ENCODE peak calls at places on chromosomes 4 and X, in nine cellular contexts. D, U, F, H, N, J, C, B and W are unnamed samples.

GRCh38 chrX:74286950-74287349 is 17.0 kb upstream of the ZCCHC13 start:
- DNase-seq in N (no peak), D (no peak), F (no peak), U (no peak), H (peak; percentile 47), C (no peak), J (no peak), B (no peak), W (no peak)

GRCh38 chr4:139484861-139485311 is 31.0 kb downstream of the RAB33B start:
- DNase-seq in J (peak; percentile 77), U (no peak), H (no peak), N (no peak), C (no peak), B (no peak), D (no peak), F (no peak), W (no peak)

GRCh38 chr4:65007841-65008439 is 598.7 kb upstream of the TECRL start:
- DNase-seq in H (no peak), F (no peak), U (no peak), B (no peak), N (no peak), J (peak; percentile 26), C (no peak), D (no peak), W (no peak)

GRCh38 chr4:6290256-6290655 is 20.6 kb downstream of the WFS1 start:
- DNase-seq in B (no peak), H (no peak), F (no peak), U (no peak), D (no peak), N (no peak), J (no peak), C (no peak), W (no peak)

GRCh38 chr4:61309616-61310015 is 109.5 kb downstream of the ADGRL3 start:
- DNase-seq in H (no peak), D (no peak), C (no peak), U (no peak), N (no peak), F (no peak), B (no peak), J (no peak), W (no peak)

GRCh38 chrX:29890646-29891200 is 324.6 kb upstream of the MAGEB2 start:
- DNase-seq in N (no peak), C (no peak), D (no peak), U (no peak), B (no peak), J (no peak), F (no peak), H (no peak), W (no peak)

GRCh38 chr4:147526272-147526654 is 45.4 kb downstream of the EDNRA start:
- DNase-seq in J (no peak), D (no peak), U (no peak), F (no peak), C (no peak), N (no peak), H (no peak), B (no peak), W (no peak)

GRCh38 chrX:40809210-40809609 is 73.9 kb upstream of the MED14 start:
- DNase-seq in D (no peak), F (no peak), H (no peak), B (no peak), U (no peak), N (no peak), J (no peak), C (no peak), W (peak; percentile 48)

GRCh38 chr4:31667701-31668100 is 947.5 kb downstream of the PCDH7 start:
- DNase-seq in H (no peak), D (no peak), U (no peak), B (no peak), F (no peak), N (no peak), J (no peak), C (no peak), W (no peak)

GRCh38 chrX:119677654-119677981 is 15.3 kb downstream of the SEPTIN6 start:
- DNase-seq in D (no peak), F (no peak), U (no peak), B (no peak), J (no peak), H (no peak), C (no peak), N (no peak), W (no peak)

GRCh38 chr4:74608151-74608949 is 163.4 kb downstream of the AREG start:
- DNase-seq in C (no peak), F (no peak), N (no peak), B (no peak), J (peak; percentile 46), H (no peak), U (no peak), D (no peak), W (no peak)

GRCh38 chrX:100368167-100368566 is 41.9 kb downstream of the PCDH19 start:
- DNase-seq in N (no peak), H (no peak), C (no peak), B (no peak), J (peak; percentile 38), D (no peak), U (no peak), F (no peak), W (no peak)

GRCh38 chrX:107721318-107721717 is 54.3 kb downstream of the TSC22D3 start:
- DNase-seq in C (no peak), U (no peak), N (no peak), D (no peak), F (no peak), J (no peak), H (no peak), B (no peak), W (no peak)

GRCh38 chrX:62928906-62929305 is 422.2 kb downstream of the SPIN4 start:
- DNase-seq in H (no peak), N (no peak), U (no peak), D (no peak), F (no peak), B (no peak), J (no peak), C (no peak), W (no peak)

GRCh38 chrX:108199691-108200090 is 108.1 kb downstream of the ATG4A start:
- DNase-seq in H (no peak), F (no peak), C (no peak), N (no peak), D (no peak), U (no peak), J (peak; percentile 31), B (no peak), W (no peak)

GRCh38 chr4:59247032-59247431 is 1953.1 kb upstream of the ADGRL3 start:
- DNase-seq in U (no peak), C (no peak), J (no peak), H (no peak), F (no peak), N (no peak), B (no peak), D (no peak), W (no peak)

GRCh38 chr4:145887241-145887964 is 51.2 kb downstream of the ZNF827 start:
- DNase-seq in H (peak; percentile 49), D (no peak), N (peak; percentile 45), J (no peak), B (peak; percentile 76), U (peak; percentile 33), C (no peak), F (no peak), W (no peak)

GRCh38 chr4:140151700-140152014 is 2.3 kb downstream of the MAML3 start:
- DNase-seq in U (peak; percentile 68), J (peak; percentile 95), N (peak; percentile 87), C (peak; percentile 79), F (peak; percentile 86), D (peak; percentile 58), B (peak; percentile 79), H (no peak), W (peak; percentile 85)

GRCh38 chr4:52173470-52174055 is 122.5 kb downstream of the SPATA18 start:
- DNase-seq in U (peak; percentile 62), J (no peak), D (no peak), B (no peak), F (no peak), N (peak; percentile 63), H (no peak), C (no peak), W (no peak)

GRCh38 chr4:75542824-75543223 is 13.0 kb upstream of the ODAPH start:
- DNase-seq in H (peak; percentile 44), C (no peak), U (no peak), B (no peak), D (no peak), J (no peak), N (no peak), F (no peak), W (no peak)

GRCh38 chr4:72987741-72988729 is 81.5 kb downstream of the COX18 start:
- DNase-seq in B (no peak), N (no peak), C (no peak), U (no peak), H (no peak), J (no peak), D (no peak), F (no peak), W (no peak)
- TF ChIP-seq CTCF in B (peak; percentile 14), N (no peak), C (no peak), U (no peak), H (no peak), J (no peak), D (no peak), F (no peak), W (peak; percentile 49)

DNA sequence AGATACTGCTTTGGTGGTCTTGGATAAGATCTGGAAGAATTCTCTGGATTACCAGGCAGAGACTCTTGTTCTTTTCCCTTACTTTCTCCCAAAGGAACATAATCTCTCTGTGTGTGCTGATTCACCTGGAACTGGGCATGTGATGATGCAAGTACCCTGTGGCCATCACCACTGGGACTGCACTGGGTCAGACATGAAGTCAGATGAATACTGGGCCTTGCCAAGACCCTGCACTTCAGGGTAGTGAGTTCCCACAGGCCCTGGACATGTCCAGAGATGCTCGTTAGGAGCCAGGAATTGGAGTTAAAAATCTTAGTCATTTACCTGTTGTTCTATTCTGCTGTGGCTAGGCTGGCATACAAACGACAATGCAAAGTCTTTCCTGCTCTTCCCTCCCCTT is 290.1 kb upstream of the BMP3 start:
- DNase-seq in B (no peak), D (no peak), C (no peak), J (no peak), F (no peak), H (no peak), N (no peak), U (no peak), W (no peak)
- TF ChIP-seq CTCF in B (no peak), D (no peak), C (no peak), J (no peak), F (no peak), H (no peak), N (no peak), U (no peak), W (no peak)

DNA sequence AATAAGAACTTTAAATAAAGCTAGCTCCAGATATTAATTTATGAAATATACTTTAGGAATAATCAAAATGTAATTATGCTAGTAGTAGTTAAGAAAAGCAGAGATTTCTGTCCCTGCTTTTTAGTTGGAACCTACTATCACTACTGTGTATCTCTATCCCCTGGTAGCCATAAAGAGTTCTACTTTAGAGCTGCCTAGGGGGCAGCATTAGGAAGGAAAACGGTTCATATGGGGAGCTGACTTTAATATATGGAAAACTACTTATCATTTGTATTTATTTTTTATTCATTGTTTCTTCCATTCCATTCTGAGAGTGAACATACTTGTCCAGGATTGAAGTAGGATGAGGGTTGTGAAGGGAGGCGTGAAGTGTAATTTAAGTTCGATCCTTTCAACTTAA is 40.9 kb downstream of the CPEB2 start:
- DNase-seq in F (no peak), B (no peak), J (no peak), U (no peak), H (no peak), C (no peak), N (no peak), D (no peak), W (no peak)
- TF ChIP-seq CTCF in F (no peak), B (no peak), J (peak; percentile 27), U (no peak), H (peak; percentile 31), C (no peak), N (no peak), D (no peak), W (peak; percentile 42)

GRCh38 chrX:57977992-57978391 is 67.7 kb upstream of the ZXDA start:
- DNase-seq in N (no peak), B (no peak), C (no peak), J (no peak), U (no peak), F (no peak), D (no peak), H (no peak), W (no peak)
- TF ChIP-seq CTCF in N (no peak), B (no peak), C (no peak), J (no peak), U (no peak), F (no peak), D (no peak), H (no peak), W (no peak)